ENCODE peak calls at places on chromosomes 12 and 14, in nine cellular contexts. C, I, B, L, S, R, F, A and H are unnamed samples.

GRCh38 chr12:116483959-116484699 is 75.1 kb upstream of the MAP1LC3B2 start:
- DNase-seq in A (no peak), L (no peak), S (no peak), C (no peak), R (no peak), F (no peak), I (no peak), B (peak), H (no peak)

GRCh38 chr12:5432011-5432400 is at the start of gene NTF3:
- DNase-seq in B (no peak), R (peak), A (no peak), I (peak), S (no peak), F (no peak), L (no peak), C (peak), H (no peak)

GRCh38 chr12:122886851-122887816 is 8.8 kb downstream of the VPS37B start:
- DNase-seq in B (no peak), L (no peak), C (no peak), F (no peak), S (peak), R (no peak), A (no peak), I (peak), H (no peak)

GRCh38 chr12:122437656-122438121 is 15.2 kb upstream of the CLIP1 start:
- DNase-seq in B (peak), A (no peak), L (peak), F (no peak), C (peak), R (peak), S (no peak), I (peak), H (no peak)

GRCh38 chr14:101604228-101604934 is 43.1 kb downstream of the DIO3 start:
- DNase-seq in B (no peak), I (no peak), F (no peak), S (no peak), C (no peak), R (peak), L (no peak), A (peak), H (no peak)

GRCh38 chr14:68199465-68200145 is 380.0 kb downstream of the RAD51B start:
- DNase-seq in S (no peak), R (no peak), F (peak), C (peak), B (peak), I (no peak), A (no peak), L (peak), H (no peak)

GRCh38 chr12:128813883-128814282 is 9.9 kb downstream of the SLC15A4 start:
- DNase-seq in A (no peak), R (no peak), I (no peak), B (no peak), S (no peak), C (no peak), F (no peak), L (no peak), H (no peak)

GRCh38 chr12:572532-572899 is 90.7 kb downstream of the NINJ2 start:
- DNase-seq in L (no peak), R (no peak), I (peak), A (no peak), S (peak), C (no peak), B (no peak), F (no peak), H (no peak)

GRCh38 chr12:1837541-1838206 is 17.3 kb downstream of the LRTM2 start:
- DNase-seq in I (peak), A (no peak), C (no peak), B (no peak), L (no peak), F (no peak), R (no peak), S (peak), H (no peak)

GRCh38 chr12:122117979-122118378 is 39.4 kb downstream of the MLXIP start:
- DNase-seq in S (no peak), C (no peak), B (no peak), I (peak), L (no peak), A (no peak), R (no peak), F (no peak), H (no peak)

GRCh38 chr12:102567031-102567985 is 86.9 kb upstream of the IGF1 start:
- DNase-seq in I (peak), B (no peak), A (no peak), L (no peak), C (no peak), S (peak), R (no peak), F (no peak), H (no peak)

GRCh38 chr12:49866859-49867579 is 24.1 kb upstream of the BCDIN3D start:
- DNase-seq in A (peak), F (peak), I (peak), S (peak), B (peak), R (peak), L (peak), C (peak), H (no peak)

GRCh38 chr14:101906645-101907044 is 57.7 kb upstream of the DYNC1H1 start:
- DNase-seq in C (no peak), A (no peak), F (no peak), R (no peak), I (no peak), B (no peak), S (no peak), L (no peak), H (no peak)

GRCh38 chr14:90828642-90829487 is 12.6 kb upstream of the TTC7B start:
- DNase-seq in S (no peak), B (no peak), C (no peak), F (no peak), A (no peak), L (no peak), R (no peak), I (no peak), H (no peak)

GRCh38 chr12:109268896-109269295 is 40.2 kb downstream of the FOXN4 start:
- DNase-seq in A (no peak), F (no peak), C (no peak), S (no peak), L (no peak), B (no peak), R (no peak), I (no peak), H (no peak)

GRCh38 chr12:5630101-5630500 is 198.2 kb downstream of the NTF3 start:
- DNase-seq in R (no peak), C (no peak), F (no peak), I (no peak), L (no peak), B (no peak), S (no peak), A (no peak), H (no peak)

GRCh38 chr14:35401853-35402252 is 2.7 kb downstream of the NFKBIA start:
- DNase-seq in R (peak), B (peak), I (peak), F (no peak), S (no peak), L (no peak), C (peak), A (no peak), H (no peak)

GRCh38 chr14:35403085-35403396 is 1.5 kb downstream of the NFKBIA start:
- DNase-seq in B (peak), L (peak), A (no peak), F (no peak), S (no peak), I (peak), R (peak), C (peak), H (no peak)

GRCh38 chr14:35403397-35404245 is 928 bp downstream of the NFKBIA start:
- DNase-seq in S (peak), R (peak), I (peak), B (peak), F (no peak), C (peak), A (peak), L (peak), H (peak)

GRCh38 chr14:35401422-35401729 is 3.2 kb downstream of the NFKBIA start:
- DNase-seq in F (no peak), I (no peak), B (no peak), L (no peak), C (no peak), S (no peak), A (no peak), R (no peak), H (no peak)

GRCh38 chr14:35402323-35403084 is 2.0 kb downstream of the NFKBIA start:
- DNase-seq in B (no peak), I (peak), S (no peak), A (no peak), L (peak), R (no peak), F (no peak), C (no peak), H (no peak)
- TF ChIP-seq POLR2A in B (no peak), I (no peak), S (no peak), A (peak), L (no peak), R (no peak), F (no peak), C (no peak), H (no peak)

GRCh38 chr14:62076368-62076767 is 314.1 kb downstream of the SNAPC1 start:
- DNase-seq in L (no peak), I (no peak), B (no peak), C (no peak), R (no peak), A (no peak), S (no peak), F (no peak), H (no peak)

GRCh38 chr14:62079035-62079434 is 316.8 kb downstream of the SNAPC1 start:
- DNase-seq in B (no peak), S (no peak), F (no peak), R (no peak), I (no peak), L (no peak), A (no peak), C (no peak), H (no peak)

GRCh38 chr14:62081012-62081612 is 318.9 kb downstream of the SNAPC1 start:
- DNase-seq in C (no peak), I (no peak), S (no peak), A (peak), B (no peak), F (no peak), R (no peak), L (no peak), H (no peak)

GRCh38 chr14:62077676-62078261 is 315.5 kb downstream of the SNAPC1 start:
- DNase-seq in R (no peak), A (no peak), B (no peak), L (no peak), C (no peak), I (no peak), F (no peak), S (no peak), H (no peak)

GRCh38 chr14:62076825-62077660 is 314.8 kb downstream of the SNAPC1 start:
- DNase-seq in B (no peak), S (no peak), L (no peak), I (no peak), R (no peak), A (no peak), F (no peak), C (no peak), H (no peak)
- TF ChIP-seq POLR2A in B (no peak), S (no peak), L (no peak), I (no peak), R (no peak), A (no peak), F (no peak), C (no peak), H (no peak)

GRCh38 chr12:47965581-47965980 is 2.2 kb downstream of the TMEM106C start:
- DNase-seq in R (no peak), C (no peak), L (no peak), I (no peak), S (no peak), A (no peak), F (no peak), B (no peak), H (no peak)
- TF ChIP-seq POLR2A in R (no peak), C (no peak), L (no peak), I (no peak), S (no peak), A (no peak), F (no peak), B (no peak), H (no peak)

GRCh38 chr12:124454735-124455134 is 112.7 kb downstream of the NCOR2 start:
- DNase-seq in S (no peak), L (no peak), C (no peak), A (no peak), I (no peak), R (no peak), F (no peak), B (no peak), H (no peak)

GRCh38 chr12:124454352-124454725 is 113.1 kb downstream of the NCOR2 start:
- DNase-seq in C (no peak), L (no peak), F (no peak), I (no peak), B (no peak), R (no peak), S (no peak), A (no peak), H (no peak)

GRCh38 chr12:124455336-124455735 is 112.1 kb downstream of the NCOR2 start:
- DNase-seq in L (no peak), C (no peak), R (no peak), I (no peak), F (no peak), B (no peak), A (no peak), S (no peak), H (no peak)

GRCh38 chr12:124452576-124453391 is 114.6 kb downstream of the NCOR2 start:
- DNase-seq in A (peak), L (no peak), C (no peak), F (no peak), I (no peak), S (no peak), R (no peak), B (no peak), H (no peak)

GRCh38 chr12:124453419-124454351 is 113.7 kb downstream of the NCOR2 start:
- DNase-seq in L (peak), F (no peak), C (peak), A (peak), B (peak), R (no peak), S (peak), I (peak), H (peak)
- TF ChIP-seq POLR2A in L (no peak), F (no peak), C (no peak), A (peak), B (no peak), R (no peak), S (no peak), I (no peak), H (no peak)

GRCh38 chr12:57090456-57090855 is 1.5 kb downstream of the NAB2 start:
- DNase-seq in I (no peak), A (no peak), C (no peak), F (no peak), L (no peak), B (no peak), R (peak), S (no peak), H (no peak)

GRCh38 chr12:57090924-57091632 is 2.2 kb downstream of the NAB2 start:
- DNase-seq in F (no peak), R (peak), L (no peak), C (no peak), A (no peak), S (no peak), I (no peak), B (no peak), H (no peak)

GRCh38 chr12:57087689-57088441 is 1.0 kb upstream of the NAB2 start:
- DNase-seq in F (no peak), B (peak), L (peak), R (peak), A (peak), C (peak), S (peak), I (peak), H (peak)

GRCh38 chr12:57088442-57089258 is at the start of gene NAB2:
- DNase-seq in B (peak), F (no peak), R (peak), S (peak), I (peak), A (peak), L (peak), C (peak), H (peak)

DNA sequence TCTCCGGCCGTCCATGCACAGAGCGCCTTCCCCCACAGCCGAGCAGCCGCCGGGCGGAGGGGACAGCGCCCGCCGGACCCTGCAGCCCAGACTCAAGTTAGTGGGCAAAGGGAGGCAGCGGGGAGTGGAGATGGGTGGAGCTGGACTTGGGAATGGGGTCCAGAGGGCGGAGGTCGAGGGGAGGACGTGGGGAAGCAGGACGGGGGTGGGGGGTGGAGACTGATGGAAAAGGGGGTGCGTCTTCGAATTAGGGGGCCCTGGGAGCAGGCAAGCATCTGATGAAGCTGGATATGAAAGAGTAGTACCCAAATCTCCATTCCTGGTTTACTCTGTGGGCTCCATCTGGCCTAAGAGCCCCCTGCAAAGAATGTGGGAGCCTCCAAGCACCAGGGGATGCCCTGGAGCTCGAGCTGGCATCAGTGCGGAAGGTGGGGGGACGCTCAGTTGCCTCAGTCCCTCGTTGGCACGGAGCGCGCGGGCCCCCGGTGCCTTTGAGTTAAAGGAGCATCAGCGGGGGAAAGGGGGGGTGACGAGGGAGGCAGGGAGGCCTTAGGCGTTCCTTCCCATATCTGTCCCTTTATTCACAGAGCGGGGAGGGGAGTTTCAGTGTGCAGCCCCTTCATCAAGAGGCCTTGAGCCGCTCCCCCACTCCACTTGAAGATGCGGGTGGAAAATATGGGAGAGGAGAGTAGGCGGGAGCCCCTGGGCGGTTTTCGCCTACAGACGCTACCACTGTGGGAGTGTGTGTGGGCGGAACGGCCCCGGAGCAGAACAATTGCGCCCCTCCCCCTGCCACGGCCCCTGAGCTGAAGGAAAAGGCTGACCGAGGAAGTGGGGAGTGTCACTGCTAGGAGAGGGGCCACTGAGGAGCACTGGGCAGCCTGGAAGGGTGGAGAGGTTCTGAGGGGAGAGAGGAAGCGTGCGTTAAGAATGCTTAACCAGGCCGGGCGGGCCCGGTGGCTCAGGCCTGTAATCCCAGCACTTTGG is 638 bp downstream of the NAB2 start:
- DNase-seq in F (no peak), L (peak), S (no peak), A (no peak), B (peak), R (peak), I (peak), C (peak), H (no peak)
- TF ChIP-seq POLR2A in F (no peak), L (peak), S (no peak), A (no peak), B (peak), R (no peak), I (no peak), C (peak), H (peak)

GRCh38 chr14:22848391-22849164 is 12.2 kb downstream of the MMP14 start:
- DNase-seq in C (peak), I (peak), A (peak), L (no peak), S (no peak), R (peak), F (no peak), B (peak), H (no peak)

GRCh38 chr14:22852599-22852939 is 16.2 kb downstream of the MMP14 start:
- DNase-seq in L (no peak), C (no peak), F (no peak), A (no peak), B (no peak), R (no peak), S (no peak), I (no peak), H (no peak)

GRCh38 chr14:22852940-22853767 is 16.8 kb downstream of the MMP14 start:
- DNase-seq in I (peak), A (no peak), L (peak), B (peak), S (peak), F (no peak), R (peak), C (peak), H (peak)

GRCh38 chr14:22849212-22849819 is 12.9 kb downstream of the MMP14 start:
- DNase-seq in B (peak), A (no peak), I (no peak), C (peak), S (no peak), R (peak), F (no peak), L (no peak), H (no peak)

GRCh38 chr14:22850944-22851790 is 14.8 kb downstream of the MMP14 start:
- DNase-seq in L (peak), C (peak), B (peak), I (peak), F (no peak), A (no peak), S (no peak), R (peak), H (no peak)
- TF ChIP-seq POLR2A in L (peak), C (no peak), B (peak), I (peak), F (no peak), A (no peak), S (no peak), R (no peak), H (no peak)

DNA sequence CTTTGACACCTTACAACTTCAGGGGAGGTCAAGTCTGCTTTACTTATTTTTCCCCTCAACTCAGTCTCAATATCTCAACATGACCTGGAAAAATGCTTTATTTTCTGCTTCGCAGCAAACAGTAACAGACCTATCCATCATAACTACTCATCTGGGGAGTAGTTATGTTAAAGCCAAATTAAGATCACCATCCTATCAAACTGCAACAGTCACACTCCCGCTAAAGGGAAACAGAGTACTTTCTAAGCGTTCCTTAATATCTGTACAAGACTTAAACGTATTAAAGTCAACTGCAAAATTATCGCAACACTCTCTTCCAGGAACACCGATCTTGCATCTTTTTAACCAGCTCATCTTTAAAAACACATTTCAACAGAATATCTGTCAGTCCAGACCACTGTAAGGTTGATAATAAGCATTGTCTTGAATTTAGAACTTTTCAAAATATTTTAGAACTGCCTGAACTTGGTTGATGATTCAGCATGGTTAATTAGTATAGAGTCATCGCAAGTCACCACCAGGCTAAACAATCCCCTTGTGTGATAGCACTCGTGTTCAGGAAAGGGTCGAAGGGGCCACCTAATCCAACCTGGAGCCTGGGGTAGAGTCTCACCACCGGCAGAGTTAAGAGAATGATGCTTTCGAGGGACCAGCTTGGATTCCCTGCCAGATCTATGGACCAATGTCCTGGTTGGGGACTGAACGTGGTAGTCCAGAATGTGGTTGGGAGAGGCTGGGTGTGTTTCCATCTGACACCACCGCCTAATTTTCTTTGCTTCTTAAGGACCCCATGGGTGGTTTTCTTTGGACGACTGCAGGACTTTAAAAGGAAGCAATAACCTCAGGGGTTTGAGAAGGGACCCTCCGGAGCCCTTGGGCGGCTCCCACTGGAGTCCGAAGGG is 955 bp downstream of the SPTLC2 start:
- DNase-seq in C (no peak), L (peak), B (no peak), R (no peak), A (no peak), F (no peak), I (peak), S (no peak), H (no peak)
- TF ChIP-seq POLR2A in C (no peak), L (no peak), B (no peak), R (no peak), A (no peak), F (no peak), I (no peak), S (no peak), H (no peak)

GRCh38 chr12:53221203-53222076 is 10.6 kb downstream of the RARG start:
- DNase-seq in F (no peak), I (peak), S (peak), R (peak), B (peak), L (peak), A (peak), C (peak), H (no peak)
- TF ChIP-seq POLR2A in F (no peak), I (peak), S (peak), R (no peak), B (peak), L (peak), A (peak), C (no peak), H (no peak)